ENCODE peak calls at places on chromosomes 12 and 14, in four cellular contexts. One of them, this sample, is unnamed.

GRCh38 chr12:56933826-56934625 is at the start of gene SDR9C7:
- DNase-seq in activated naive CD8-positive, alpha-beta T cell treated with anti-CD3 and anti-CD28 coated beads for 36 hours: no peak
- DNase-seq in CD4-positive, CD25-positive, alpha-beta regulatory T cell: no peak
- DNase-seq in B cell: no peak
- DNase-seq in this sample: no peak

GRCh38 chr12:54373619-54374554 is 9.6 kb upstream of the GPR84 start:
- DNase-seq in activated naive CD8-positive, alpha-beta T cell treated with anti-CD3 and anti-CD28 coated beads for 36 hours: peak; percentile 40
- DNase-seq in CD4-positive, CD25-positive, alpha-beta regulatory T cell: no peak
- DNase-seq in B cell: no peak
- DNase-seq in this sample: no peak

GRCh38 chr12:2844786-2845185 is 10.0 kb upstream of the NRIP2 start:
- DNase-seq in activated naive CD8-positive, alpha-beta T cell treated with anti-CD3 and anti-CD28 coated beads for 36 hours: no peak
- DNase-seq in CD4-positive, CD25-positive, alpha-beta regulatory T cell: no peak
- DNase-seq in B cell: no peak
- DNase-seq in this sample: no peak

GRCh38 chr12:70197362-70197744 is 45.9 kb upstream of the CNOT2 start:
- DNase-seq in activated naive CD8-positive, alpha-beta T cell treated with anti-CD3 and anti-CD28 coated beads for 36 hours: no peak
- DNase-seq in CD4-positive, CD25-positive, alpha-beta regulatory T cell: no peak
- DNase-seq in B cell: no peak
- DNase-seq in this sample: no peak

GRCh38 chr14:93369393-93370266 is 22.6 kb downstream of the COX8C start:
- DNase-seq in activated naive CD8-positive, alpha-beta T cell treated with anti-CD3 and anti-CD28 coated beads for 36 hours: no peak
- DNase-seq in CD4-positive, CD25-positive, alpha-beta regulatory T cell: no peak
- DNase-seq in B cell: peak; percentile 54
- DNase-seq in this sample: no peak

GRCh38 chr12:24425601-24425970 is 476.1 kb upstream of the SOX5 start:
- DNase-seq in activated naive CD8-positive, alpha-beta T cell treated with anti-CD3 and anti-CD28 coated beads for 36 hours: no peak
- DNase-seq in CD4-positive, CD25-positive, alpha-beta regulatory T cell: no peak
- DNase-seq in B cell: no peak
- DNase-seq in this sample: peak; percentile 27

GRCh38 chr12:11576104-11576503 is 73.4 kb upstream of the ETV6 start:
- DNase-seq in activated naive CD8-positive, alpha-beta T cell treated with anti-CD3 and anti-CD28 coated beads for 36 hours: peak; percentile 37
- DNase-seq in CD4-positive, CD25-positive, alpha-beta regulatory T cell: no peak
- DNase-seq in B cell: no peak
- DNase-seq in this sample: no peak

GRCh38 chr12:109905301-109905700 is 5.2 kb downstream of the TCHP start:
- DNase-seq in activated naive CD8-positive, alpha-beta T cell treated with anti-CD3 and anti-CD28 coated beads for 36 hours: no peak
- DNase-seq in CD4-positive, CD25-positive, alpha-beta regulatory T cell: no peak
- DNase-seq in B cell: no peak
- DNase-seq in this sample: no peak

GRCh38 chr12:53378222-53378621 is 1.8 kb upstream of the SP1 start:
- DNase-seq in activated naive CD8-positive, alpha-beta T cell treated with anti-CD3 and anti-CD28 coated beads for 36 hours: no peak
- DNase-seq in CD4-positive, CD25-positive, alpha-beta regulatory T cell: no peak
- DNase-seq in B cell: no peak
- DNase-seq in this sample: no peak

GRCh38 chr14:50864237-50864636 is 7.6 kb upstream of the ABHD12B start:
- DNase-seq in activated naive CD8-positive, alpha-beta T cell treated with anti-CD3 and anti-CD28 coated beads for 36 hours: no peak
- DNase-seq in CD4-positive, CD25-positive, alpha-beta regulatory T cell: no peak
- DNase-seq in B cell: no peak
- DNase-seq in this sample: no peak

GRCh38 chr14:101955695-101956161 is 8.6 kb upstream of the DYNC1H1 start:
- DNase-seq in activated naive CD8-positive, alpha-beta T cell treated with anti-CD3 and anti-CD28 coated beads for 36 hours: no peak
- DNase-seq in CD4-positive, CD25-positive, alpha-beta regulatory T cell: no peak
- DNase-seq in B cell: no peak
- DNase-seq in this sample: peak; percentile 54

GRCh38 chr12:113119980-113120669 is 15.4 kb downstream of the RASAL1 start:
- DNase-seq in activated naive CD8-positive, alpha-beta T cell treated with anti-CD3 and anti-CD28 coated beads for 36 hours: no peak
- DNase-seq in CD4-positive, CD25-positive, alpha-beta regulatory T cell: no peak
- DNase-seq in B cell: no peak
- DNase-seq in this sample: no peak

GRCh38 chr12:69240625-69240984 is 1.2 kb downstream of the CPSF6 start:
- DNase-seq in activated naive CD8-positive, alpha-beta T cell treated with anti-CD3 and anti-CD28 coated beads for 36 hours: peak; percentile 34
- DNase-seq in CD4-positive, CD25-positive, alpha-beta regulatory T cell: peak; percentile 21
- DNase-seq in B cell: no peak
- DNase-seq in this sample: no peak

GRCh38 chr14:28308727-28309126 is 457.9 kb upstream of the FOXG1 start:
- DNase-seq in activated naive CD8-positive, alpha-beta T cell treated with anti-CD3 and anti-CD28 coated beads for 36 hours: no peak
- DNase-seq in CD4-positive, CD25-positive, alpha-beta regulatory T cell: no peak
- DNase-seq in B cell: no peak
- DNase-seq in this sample: no peak

GRCh38 chr12:3533703-3534386 is 42.8 kb downstream of the PRMT8 start:
- DNase-seq in activated naive CD8-positive, alpha-beta T cell treated with anti-CD3 and anti-CD28 coated beads for 36 hours: no peak
- DNase-seq in CD4-positive, CD25-positive, alpha-beta regulatory T cell: no peak
- DNase-seq in B cell: no peak
- DNase-seq in this sample: no peak

GRCh38 chr12:6230321-6231110 is 30.3 kb downstream of the CD9 start:
- DNase-seq in activated naive CD8-positive, alpha-beta T cell treated with anti-CD3 and anti-CD28 coated beads for 36 hours: peak; percentile 72
- DNase-seq in CD4-positive, CD25-positive, alpha-beta regulatory T cell: peak; percentile 60
- DNase-seq in B cell: peak; percentile 64
- DNase-seq in this sample: peak; percentile 83

GRCh38 chr12:108633534-108634224 is at the start of gene SELPLG:
- DNase-seq in activated naive CD8-positive, alpha-beta T cell treated with anti-CD3 and anti-CD28 coated beads for 36 hours: peak; percentile 83
- DNase-seq in CD4-positive, CD25-positive, alpha-beta regulatory T cell: peak; percentile 77
- DNase-seq in B cell: peak; percentile 90
- DNase-seq in this sample: peak; percentile 80

GRCh38 chr14:41875113-41875512 is 268.4 kb downstream of the LRFN5 start:
- DNase-seq in activated naive CD8-positive, alpha-beta T cell treated with anti-CD3 and anti-CD28 coated beads for 36 hours: no peak
- DNase-seq in CD4-positive, CD25-positive, alpha-beta regulatory T cell: no peak
- DNase-seq in B cell: no peak
- DNase-seq in this sample: no peak

GRCh38 chr12:93896427-93896826 is 219.3 kb downstream of the CRADD start:
- DNase-seq in activated naive CD8-positive, alpha-beta T cell treated with anti-CD3 and anti-CD28 coated beads for 36 hours: no peak
- DNase-seq in CD4-positive, CD25-positive, alpha-beta regulatory T cell: no peak
- DNase-seq in B cell: no peak
- DNase-seq in this sample: no peak

GRCh38 chr14:68444449-68445168 is 348.3 kb downstream of the ZFP36L1 start:
- DNase-seq in activated naive CD8-positive, alpha-beta T cell treated with anti-CD3 and anti-CD28 coated beads for 36 hours: no peak
- DNase-seq in CD4-positive, CD25-positive, alpha-beta regulatory T cell: no peak
- DNase-seq in B cell: no peak
- DNase-seq in this sample: no peak

GRCh38 chr12:6326316-6326959 is 15.4 kb downstream of the TNFRSF1A start:
- DNase-seq in activated naive CD8-positive, alpha-beta T cell treated with anti-CD3 and anti-CD28 coated beads for 36 hours: peak; percentile 34
- DNase-seq in CD4-positive, CD25-positive, alpha-beta regulatory T cell: no peak
- DNase-seq in B cell: no peak
- DNase-seq in this sample: no peak

GRCh38 chr12:124864326-124864752 is 675 bp upstream of the SCARB1 start:
- DNase-seq in activated naive CD8-positive, alpha-beta T cell treated with anti-CD3 and anti-CD28 coated beads for 36 hours: no peak
- DNase-seq in CD4-positive, CD25-positive, alpha-beta regulatory T cell: no peak
- DNase-seq in B cell: no peak
- DNase-seq in this sample: no peak

GRCh38 chr14:50964683-50965390 is 20.6 kb upstream of the PYGL start:
- DNase-seq in activated naive CD8-positive, alpha-beta T cell treated with anti-CD3 and anti-CD28 coated beads for 36 hours: no peak
- DNase-seq in CD4-positive, CD25-positive, alpha-beta regulatory T cell: no peak
- DNase-seq in B cell: no peak
- DNase-seq in this sample: peak; percentile 78

GRCh38 chr12:66127695-66128094 is 2.9 kb downstream of the LLPH start:
- DNase-seq in activated naive CD8-positive, alpha-beta T cell treated with anti-CD3 and anti-CD28 coated beads for 36 hours: no peak
- DNase-seq in CD4-positive, CD25-positive, alpha-beta regulatory T cell: no peak
- DNase-seq in B cell: no peak
- DNase-seq in this sample: no peak

GRCh38 chr14:58133739-58134138 is 18.3 kb downstream of the ARMH4 start:
- DNase-seq in activated naive CD8-positive, alpha-beta T cell treated with anti-CD3 and anti-CD28 coated beads for 36 hours: no peak
- DNase-seq in CD4-positive, CD25-positive, alpha-beta regulatory T cell: no peak
- DNase-seq in B cell: no peak
- DNase-seq in this sample: no peak

GRCh38 chr12:14946856-14947255 is 8.5 kb upstream of the ERP27 start:
- DNase-seq in activated naive CD8-positive, alpha-beta T cell treated with anti-CD3 and anti-CD28 coated beads for 36 hours: no peak
- DNase-seq in CD4-positive, CD25-positive, alpha-beta regulatory T cell: no peak
- DNase-seq in B cell: no peak
- DNase-seq in this sample: no peak

GRCh38 chr14:106343636-106344035 is 817.3 kb downstream of the TMEM121 start:
- DNase-seq in activated naive CD8-positive, alpha-beta T cell treated with anti-CD3 and anti-CD28 coated beads for 36 hours: no peak
- DNase-seq in CD4-positive, CD25-positive, alpha-beta regulatory T cell: no peak
- DNase-seq in B cell: no peak
- DNase-seq in this sample: no peak